ENCODE peak calls at places on chromosomes 12 and 14, in eight cellular contexts. K, M, E, Q, R, Z, H and O are unnamed samples.

GRCh38 chr12:62934799-62935674 is at the start of gene PPM1H:
- DNase-seq in K (peak), M (peak), E (peak), Q (peak), R (peak), Z (peak), H (peak), O (peak)

GRCh38 chr14:61475316-61475715 is 153.9 kb downstream of the PRKCH start:
- DNase-seq in K (peak), M (no peak), E (no peak), Q (no peak), R (peak), Z (no peak), H (peak), O (peak)

GRCh38 chr12:47797432-47797831 is 22.3 kb downstream of the HDAC7 start:
- DNase-seq in K (peak), M (no peak), E (no peak), Q (peak), R (no peak), Z (no peak), H (no peak), O (no peak)

GRCh38 chr12:94618995-94619695 is 31.2 kb downstream of the TMCC3 start:
- DNase-seq in K (no peak), M (peak), E (no peak), Q (no peak), R (no peak), Z (no peak), H (peak), O (no peak)

GRCh38 chr14:32332415-32333116 is 3.5 kb downstream of the AKAP6 start:
- DNase-seq in K (no peak), M (peak), E (no peak), Q (no peak), R (no peak), Z (no peak), H (no peak), O (no peak)

GRCh38 chr12:64610092-64610659 is at the start of gene RASSF3:
- DNase-seq in K (peak), M (peak), E (peak), Q (peak), R (peak), Z (no peak), H (peak), O (peak)

GRCh38 chr12:50400104-50400637 is 514 bp upstream of the LARP4 start:
- DNase-seq in K (no peak), M (no peak), E (no peak), Q (no peak), R (no peak), Z (no peak), H (no peak), O (no peak)

GRCh38 chr14:96670391-96670790 is 126.8 kb upstream of the VRK1 start:
- DNase-seq in K (no peak), M (no peak), E (no peak), Q (no peak), R (no peak), Z (no peak), H (no peak), O (no peak)

GRCh38 chr12:112107728-112108447 is 695 bp downstream of the NAA25 start:
- DNase-seq in K (peak), M (peak), E (no peak), Q (no peak), R (peak), Z (no peak), H (no peak), O (peak)

GRCh38 chr12:95974358-95974757 is 21.8 kb downstream of the HAL start:
- DNase-seq in K (no peak), M (no peak), E (no peak), Q (no peak), R (no peak), Z (no peak), H (no peak), O (no peak)

GRCh38 chr12:113591480-113591971 is 119.9 kb upstream of the LHX5 start:
- DNase-seq in K (peak), M (peak), E (no peak), Q (no peak), R (no peak), Z (no peak), H (no peak), O (peak)

GRCh38 chr12:62785941-62786559 is 148.9 kb downstream of the PPM1H start:
- DNase-seq in K (no peak), M (peak), E (no peak), Q (no peak), R (peak), Z (no peak), H (peak), O (no peak)

GRCh38 chr12:46292754-46293402 is 24.0 kb upstream of the SLC38A1 start:
- DNase-seq in K (no peak), M (no peak), E (no peak), Q (no peak), R (peak), Z (no peak), H (peak), O (no peak)

GRCh38 chr14:22427771-22428228 is 161.2 kb downstream of the DAD1 start:
- DNase-seq in K (no peak), M (no peak), E (peak), Q (no peak), R (no peak), Z (no peak), H (peak), O (no peak)

GRCh38 chr12:103397536-103397935 is 98.2 kb downstream of the C12orf42 start:
- DNase-seq in K (no peak), M (no peak), E (no peak), Q (no peak), R (no peak), Z (no peak), H (no peak), O (no peak)

GRCh38 chr12:21073822-21074460 is 57.1 kb upstream of the SLCO1B1 start:
- DNase-seq in K (no peak), M (no peak), E (no peak), Q (no peak), R (no peak), Z (no peak), H (peak), O (no peak)

GRCh38 chr12:87772401-87772800 is 256.8 kb downstream of the C12orf50 start:
- DNase-seq in K (no peak), M (no peak), E (no peak), Q (no peak), R (no peak), Z (no peak), H (no peak), O (no peak)

GRCh38 chr14:61543946-61544345 is 151.4 kb upstream of the HIF1A start:
- DNase-seq in K (no peak), M (no peak), E (no peak), Q (no peak), R (no peak), Z (no peak), H (no peak), O (no peak)

GRCh38 chr14:81330619-81331122 is 69.5 kb downstream of the STON2 start:
- DNase-seq in K (no peak), M (no peak), E (no peak), Q (no peak), R (no peak), Z (no peak), H (no peak), O (no peak)

GRCh38 chr14:34931206-34931605 is 51.6 kb upstream of the SRP54 start:
- DNase-seq in K (no peak), M (peak), E (peak), Q (no peak), R (peak), Z (peak), H (peak), O (no peak)

GRCh38 chr12:54701940-54702592 is 53.9 kb upstream of the DCD start:
- DNase-seq in K (peak), M (no peak), E (peak), Q (no peak), R (peak), Z (peak), H (peak), O (peak)

GRCh38 chr14:71610149-71610548 is 322.1 kb upstream of the RGS6 start:
- DNase-seq in K (no peak), M (no peak), E (no peak), Q (no peak), R (no peak), Z (no peak), H (no peak), O (no peak)

GRCh38 chr14:63632932-63633514 is 8.6 kb downstream of the WDR89 start:
- DNase-seq in K (peak), M (no peak), E (no peak), Q (no peak), R (peak), Z (no peak), H (no peak), O (no peak)

GRCh38 chr12:47219243-47219642 is 139.5 kb upstream of the AMIGO2 start:
- DNase-seq in K (no peak), M (no peak), E (no peak), Q (no peak), R (peak), Z (no peak), H (peak), O (no peak)

GRCh38 chr14:48792376-48793024 is 793.7 kb downstream of the RPS29 start:
- DNase-seq in K (no peak), M (no peak), E (no peak), Q (no peak), R (peak), Z (no peak), H (peak), O (no peak)

GRCh38 chr14:38143651-38144505 is 63.8 kb upstream of the SSTR1 start:
- DNase-seq in K (no peak), M (no peak), E (no peak), Q (no peak), R (no peak), Z (no peak), H (peak), O (no peak)